ENCODE peak calls at places on chromosomes 6 and 20, in four cellular contexts. J, T, S and U are unnamed samples.

GRCh38 chr6:68447112-68447511 is 188.0 kb upstream of the ADGRB3 start:
- DNase-seq in J (no peak), T (no peak), S (no peak), U (no peak)

GRCh38 chr6:156131221-156131903 is 645.8 kb upstream of the ARID1B start:
- DNase-seq in J (no peak), T (no peak), S (no peak), U (no peak)

GRCh38 chr6:155690820-155691219 is 235.2 kb upstream of the NOX3 start:
- DNase-seq in J (no peak), T (no peak), S (no peak), U (no peak)

GRCh38 chr20:62617711-62618483 is 24.4 kb upstream of the SLCO4A1 start:
- DNase-seq in J (no peak), T (no peak), S (no peak), U (peak; percentile 74)

GRCh38 chr20:24382775-24383174 is 86.7 kb upstream of the SYNDIG1 start:
- DNase-seq in J (no peak), T (no peak), S (no peak), U (no peak)

GRCh38 chr20:62104234-62104789 is 18.0 kb upstream of the LSM14B start:
- DNase-seq in J (no peak), T (no peak), S (no peak), U (no peak)

GRCh38 chr6:36444470-36444869 is 1.7 kb downstream of the KCTD20 start:
- DNase-seq in J (no peak), T (no peak), S (no peak), U (no peak)

GRCh38 chr6:110116258-110116657 is 63.2 kb downstream of the WASF1 start:
- DNase-seq in J (no peak), T (no peak), S (no peak), U (no peak)

GRCh38 chr6:169887529-169888140 is 136.2 kb downstream of the ERMARD start:
- DNase-seq in J (peak; percentile 6), T (no peak), S (no peak), U (peak; percentile 31)

GRCh38 chr20:41750137-41750536 is 132.0 kb upstream of the CHD6 start:
- DNase-seq in J (no peak), T (no peak), S (no peak), U (no peak)

GRCh38 chr6:126527016-126527606 is 187.2 kb downstream of the CENPW start:
- DNase-seq in J (no peak), T (no peak), S (no peak), U (no peak)

GRCh38 chr20:53265304-53265875 is 293.2 kb downstream of the TSHZ2 start:
- DNase-seq in J (no peak), T (no peak), S (no peak), U (no peak)

DNA sequence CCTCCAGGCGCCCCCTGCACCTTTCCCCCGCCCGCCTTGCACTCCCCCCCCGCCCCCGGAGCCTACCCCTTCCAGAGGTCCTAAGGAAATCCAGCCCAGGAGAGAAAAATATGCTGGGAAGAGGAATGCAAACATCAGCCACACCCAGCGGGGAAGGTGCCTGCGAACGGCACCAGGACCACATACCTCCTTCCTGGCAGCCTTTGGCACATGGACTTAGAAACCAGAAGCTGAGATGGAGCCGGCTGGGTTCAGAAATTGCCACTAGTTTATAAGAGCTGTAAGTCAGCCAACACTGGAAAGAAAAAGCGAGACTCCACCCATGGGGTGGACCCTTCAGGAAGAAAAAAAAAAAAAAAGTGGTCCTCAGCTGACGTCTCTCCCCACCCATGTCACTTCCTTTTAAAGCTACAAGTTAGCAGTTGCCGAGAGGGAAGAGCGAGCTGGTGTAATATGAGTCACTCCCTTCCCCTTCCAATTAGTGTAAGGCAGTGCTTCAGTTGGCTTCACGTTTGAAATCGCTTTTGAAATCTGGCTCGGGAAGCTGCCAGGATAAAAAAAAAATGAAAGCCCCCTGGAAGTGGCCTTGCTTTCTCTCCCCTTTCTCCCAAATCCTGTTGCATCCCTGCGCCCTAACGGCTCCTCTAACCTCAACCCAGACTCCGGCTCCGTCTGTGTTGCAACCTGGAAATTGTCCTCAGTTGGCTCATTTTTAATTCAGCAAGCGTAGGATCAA is at the start of gene AGPAT4:
- DNase-seq in J (peak; percentile 58), T (peak; percentile 92), S (peak; percentile 80), U (peak; percentile 88)
- TF ChIP-seq POLR2A in J (no peak), T (no peak), S (no peak), U (no peak)

GRCh38 chr6:39389372-39389767 is 66.9 kb upstream of the KCNK16 start:
- DNase-seq in J (no peak), T (no peak), S (peak; percentile 4), U (no peak)
- TF ChIP-seq CTCF in J (no peak), T (no peak), S (no peak), U (no peak)

GRCh38 chr6:53809691-53810090 is 14.9 kb downstream of the LRRC1 start:
- DNase-seq in J (no peak), T (no peak), S (no peak), U (no peak)

GRCh38 chr6:53811746-53812145 is 16.9 kb downstream of the LRRC1 start:
- DNase-seq in J (no peak), T (no peak), S (no peak), U (no peak)

GRCh38 chr6:53808302-53808881 is 13.6 kb downstream of the LRRC1 start:
- DNase-seq in J (no peak), T (no peak), S (no peak), U (no peak)

GRCh38 chr6:53813096-53813495 is 18.3 kb downstream of the LRRC1 start:
- DNase-seq in J (no peak), T (no peak), S (no peak), U (no peak)

GRCh38 chr6:53811082-53811481 is 16.3 kb downstream of the LRRC1 start:
- DNase-seq in J (no peak), T (peak; percentile 65), S (no peak), U (peak; percentile 59)
- H3K4me3 ChIP-seq in J (no peak overlapping the region), T (no peak overlapping the region), S (no peak overlapping the region), U (no peak overlapping the region)

GRCh38 chr6:42694586-42694985 is 27.8 kb downstream of the PRPH2 start:
- DNase-seq in J (no peak), T (no peak), S (no peak), U (no peak)

GRCh38 chr6:42696526-42697267 is 25.7 kb downstream of the PRPH2 start:
- DNase-seq in J (peak; percentile 23), T (no peak), S (no peak), U (peak; percentile 86)

GRCh38 chr6:42698217-42698616 is 24.2 kb downstream of the PRPH2 start:
- DNase-seq in J (no peak), T (no peak), S (no peak), U (no peak)

GRCh38 chr6:42693725-42694323 is 28.6 kb downstream of the PRPH2 start:
- DNase-seq in J (no peak), T (no peak), S (no peak), U (no peak)

GRCh38 chr6:42697268-42697655 is 25.1 kb downstream of the PRPH2 start:
- DNase-seq in J (no peak), T (no peak), S (no peak), U (peak; percentile 56)
- TF ChIP-seq POLR2A in J (no peak), T (no peak), S (no peak), U (no peak)

GRCh38 chr6:24274441-24275083 is 83.3 kb downstream of the DCDC2 start:
- DNase-seq in J (no peak), T (no peak), S (no peak), U (no peak)
- TF ChIP-seq CTCF in J (no peak), T (peak; percentile 39), S (peak; percentile 52), U (no peak)

DNA sequence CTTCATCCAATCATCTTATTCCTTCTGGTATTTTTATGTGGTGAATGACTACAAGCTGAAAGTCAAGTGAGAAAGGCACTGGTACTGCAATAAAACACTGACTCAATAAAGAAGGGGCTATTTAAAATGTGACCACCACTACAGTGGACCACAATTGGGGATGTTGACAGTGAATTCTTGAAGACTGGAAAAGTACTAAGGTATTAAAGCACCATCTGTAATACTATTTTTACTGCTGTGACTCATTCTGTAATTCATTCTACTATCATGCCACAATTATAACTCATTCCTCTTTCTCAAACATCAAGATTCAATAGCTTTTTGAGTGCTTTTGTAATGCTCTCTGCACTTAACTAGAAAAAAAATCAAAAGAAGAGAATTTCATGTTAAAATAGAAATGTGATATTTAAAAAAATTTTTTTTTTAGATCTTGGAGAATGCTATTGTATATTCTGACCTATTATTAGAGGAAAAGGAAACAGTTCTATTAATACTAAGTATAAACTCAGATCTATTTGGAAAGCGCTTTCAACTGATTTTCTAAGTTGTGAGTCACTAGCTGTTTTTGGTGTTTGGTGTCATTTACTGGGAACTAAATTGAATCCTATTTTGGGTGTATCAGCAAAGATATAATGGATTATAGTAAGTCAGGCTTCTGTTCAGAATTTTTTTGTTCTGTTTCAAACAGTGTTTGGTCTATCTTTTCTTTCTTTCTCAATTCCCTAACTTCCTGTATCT is 104.7 kb upstream of the TMEM170B start:
- DNase-seq in J (no peak), T (no peak), S (peak; percentile 15), U (no peak)
- H3K4me3 ChIP-seq in J (no peak overlapping the region), T (no peak overlapping the region), S (no peak overlapping the region), U (no peak overlapping the region)